ENCODE peak calls at places on chromosomes 2 and 18, in nine cellular contexts. One of them, this sample, is unnamed.

GRCh38 chr2:63058742-63059433 is 8.3 kb downstream of the OTX1 start:
- DNase-seq in substantia nigra: no peak
- DNase-seq in lung: no peak
- DNase-seq in suprapubic skin: no peak
- DNase-seq in astrocyte: no peak
- DNase-seq in coronary artery: no peak
- DNase-seq in psoas muscle: peak; percentile 16
- DNase-seq in WERI-Rb-1: peak; percentile 46
- DNase-seq in right atrium auricular region: no peak
- DNase-seq in this sample: no peak

GRCh38 chr2:86238354-86238753 is 39.1 kb downstream of the MRPL35 start:
- DNase-seq in substantia nigra: no peak
- DNase-seq in lung: no peak
- DNase-seq in suprapubic skin: no peak
- DNase-seq in astrocyte: no peak
- DNase-seq in coronary artery: no peak
- DNase-seq in psoas muscle: no peak
- DNase-seq in WERI-Rb-1: no peak
- DNase-seq in right atrium auricular region: no peak
- DNase-seq in this sample: no peak

GRCh38 chr2:120014231-120014990 is 1.5 kb downstream of the EPB41L5 start:
- DNase-seq in substantia nigra: no peak
- DNase-seq in lung: peak; percentile 34
- DNase-seq in suprapubic skin: no peak
- DNase-seq in astrocyte: peak; percentile 18
- DNase-seq in coronary artery: no peak
- DNase-seq in psoas muscle: no peak
- DNase-seq in WERI-Rb-1: no peak
- DNase-seq in right atrium auricular region: no peak
- DNase-seq in this sample: no peak

GRCh38 chr2:218317232-218317630 is 24.9 kb upstream of the TMBIM1 start:
- DNase-seq in substantia nigra: no peak
- DNase-seq in lung: no peak
- DNase-seq in suprapubic skin: no peak
- DNase-seq in astrocyte: no peak
- DNase-seq in coronary artery: no peak
- DNase-seq in psoas muscle: no peak
- DNase-seq in WERI-Rb-1: no peak
- DNase-seq in right atrium auricular region: no peak
- DNase-seq in this sample: no peak

GRCh38 chr2:157838442-157839161 is 37.5 kb downstream of the ACVR1 start:
- DNase-seq in substantia nigra: peak; percentile 23
- DNase-seq in lung: no peak
- DNase-seq in suprapubic skin: no peak
- DNase-seq in astrocyte: peak; percentile 86
- DNase-seq in coronary artery: no peak
- DNase-seq in psoas muscle: peak; percentile 50
- DNase-seq in WERI-Rb-1: no peak
- DNase-seq in right atrium auricular region: peak; percentile 68
- DNase-seq in this sample: peak; percentile 68

GRCh38 chr18:80145191-80145799 is 36.2 kb downstream of the ADNP2 start:
- DNase-seq in substantia nigra: no peak
- DNase-seq in lung: no peak
- DNase-seq in suprapubic skin: no peak
- DNase-seq in astrocyte: no peak
- DNase-seq in coronary artery: no peak
- DNase-seq in psoas muscle: no peak
- DNase-seq in WERI-Rb-1: no peak
- DNase-seq in right atrium auricular region: no peak
- DNase-seq in this sample: no peak

GRCh38 chr18:72458256-72458655 is 85.9 kb downstream of the CBLN2 start:
- DNase-seq in substantia nigra: no peak
- DNase-seq in lung: no peak
- DNase-seq in suprapubic skin: no peak
- DNase-seq in astrocyte: peak; percentile 70
- DNase-seq in coronary artery: no peak
- DNase-seq in psoas muscle: no peak
- DNase-seq in WERI-Rb-1: no peak
- DNase-seq in right atrium auricular region: no peak
- DNase-seq in this sample: no peak

GRCh38 chr2:234823196-234823876 is 128.5 kb upstream of the SH3BP4 start:
- DNase-seq in substantia nigra: no peak
- DNase-seq in lung: no peak
- DNase-seq in suprapubic skin: no peak
- DNase-seq in astrocyte: peak; percentile 49
- DNase-seq in coronary artery: no peak
- DNase-seq in psoas muscle: peak; percentile 48
- DNase-seq in WERI-Rb-1: no peak
- DNase-seq in right atrium auricular region: peak; percentile 64
- DNase-seq in this sample: no peak

GRCh38 chr2:56812432-56812831 is 628.6 kb downstream of the CCDC85A start:
- DNase-seq in substantia nigra: no peak
- DNase-seq in lung: no peak
- DNase-seq in suprapubic skin: no peak
- DNase-seq in astrocyte: no peak
- DNase-seq in coronary artery: no peak
- DNase-seq in psoas muscle: no peak
- DNase-seq in WERI-Rb-1: no peak
- DNase-seq in right atrium auricular region: no peak
- DNase-seq in this sample: no peak

GRCh38 chr18:38633333-38633732 is 1067.7 kb upstream of the CELF4 start:
- DNase-seq in substantia nigra: no peak
- DNase-seq in lung: no peak
- DNase-seq in suprapubic skin: no peak
- DNase-seq in astrocyte: no peak
- DNase-seq in coronary artery: no peak
- DNase-seq in psoas muscle: no peak
- DNase-seq in WERI-Rb-1: no peak
- DNase-seq in right atrium auricular region: no peak
- DNase-seq in this sample: no peak

GRCh38 chr2:160652236-160652635 is 158.6 kb upstream of the RBMS1 start:
- DNase-seq in substantia nigra: no peak
- DNase-seq in lung: no peak
- DNase-seq in suprapubic skin: no peak
- DNase-seq in astrocyte: peak; percentile 58
- DNase-seq in coronary artery: no peak
- DNase-seq in psoas muscle: no peak
- DNase-seq in WERI-Rb-1: no peak
- DNase-seq in right atrium auricular region: peak; percentile 74
- DNase-seq in this sample: no peak

GRCh38 chr18:43314931-43315330 is 37.6 kb upstream of the SYT4 start:
- DNase-seq in substantia nigra: no peak
- DNase-seq in lung: no peak
- DNase-seq in suprapubic skin: no peak
- DNase-seq in astrocyte: peak; percentile 17
- DNase-seq in coronary artery: no peak
- DNase-seq in psoas muscle: no peak
- DNase-seq in WERI-Rb-1: no peak
- DNase-seq in right atrium auricular region: no peak
- DNase-seq in this sample: no peak

GRCh38 chr2:232028631-232029030 is 67.1 kb downstream of the DIS3L2 start:
- DNase-seq in substantia nigra: no peak
- DNase-seq in lung: no peak
- DNase-seq in suprapubic skin: no peak
- DNase-seq in astrocyte: peak; percentile 30
- DNase-seq in coronary artery: no peak
- DNase-seq in psoas muscle: no peak
- DNase-seq in WERI-Rb-1: no peak
- DNase-seq in right atrium auricular region: no peak
- DNase-seq in this sample: no peak

GRCh38 chr2:11030909-11031308 is 119.2 kb downstream of the KCNF1 start:
- DNase-seq in substantia nigra: no peak
- DNase-seq in lung: no peak
- DNase-seq in suprapubic skin: no peak
- DNase-seq in astrocyte: no peak
- DNase-seq in coronary artery: no peak
- DNase-seq in psoas muscle: no peak
- DNase-seq in WERI-Rb-1: no peak
- DNase-seq in right atrium auricular region: no peak
- DNase-seq in this sample: no peak

DNA sequence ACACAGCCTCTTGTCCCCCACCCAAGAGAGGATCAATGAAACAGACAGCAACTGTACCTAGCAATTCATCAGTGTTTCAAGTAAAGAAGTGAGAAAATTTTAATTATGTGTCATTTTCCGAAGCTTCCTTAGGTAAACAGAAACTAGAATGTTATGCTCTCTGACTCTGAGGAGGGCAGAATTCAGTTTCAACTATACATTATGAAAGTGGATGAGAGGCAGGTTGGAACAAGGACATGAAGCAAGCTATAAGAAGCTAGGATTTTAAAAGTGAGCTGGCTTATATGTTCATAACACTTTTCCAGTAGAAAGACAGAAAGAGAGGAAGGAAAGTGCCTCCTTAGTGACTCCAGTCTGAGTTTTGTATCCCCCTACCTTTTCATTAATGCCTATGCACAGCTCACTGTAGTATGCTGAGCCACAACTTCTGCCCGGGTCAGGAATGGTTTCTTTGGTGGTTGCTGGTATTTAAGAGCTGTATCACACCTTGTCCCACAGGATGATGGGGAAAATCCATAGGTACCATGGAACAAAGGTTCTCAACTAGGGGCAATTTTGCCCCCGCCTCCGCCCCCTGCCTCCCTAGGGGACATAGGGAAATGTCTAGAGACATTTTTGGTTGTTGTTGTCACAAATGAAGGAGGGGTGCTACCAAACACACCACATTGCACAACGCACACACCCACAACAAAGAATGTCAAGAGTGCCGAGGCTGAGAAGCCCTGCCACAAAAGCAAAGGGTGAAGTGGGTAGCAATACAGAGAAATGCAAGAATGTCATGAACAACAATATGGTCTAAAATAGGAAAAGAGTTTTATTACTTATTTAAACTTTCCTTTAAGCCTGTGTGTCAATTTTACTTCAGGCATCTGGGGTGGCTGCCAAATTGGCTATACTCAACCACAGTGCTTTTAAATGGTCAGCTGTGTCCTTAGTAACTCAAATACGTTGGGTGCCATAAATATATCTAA is 161.0 kb upstream of the ZFP36L2 start:
- DNase-seq in substantia nigra: no peak
- DNase-seq in lung: peak; percentile 44
- DNase-seq in suprapubic skin: no peak
- DNase-seq in astrocyte: peak; percentile 40
- DNase-seq in coronary artery: no peak
- DNase-seq in psoas muscle: no peak
- DNase-seq in WERI-Rb-1: no peak
- DNase-seq in right atrium auricular region: no peak
- DNase-seq in this sample: no peak
- H3K27ac ChIP-seq in substantia nigra: no peak overlapping the region
- H3K27ac ChIP-seq in lung: peak overlapping the region; percentile 65
- H3K27ac ChIP-seq in suprapubic skin: no peak overlapping the region
- H3K27ac ChIP-seq in astrocyte: no peak overlapping the region
- H3K27ac ChIP-seq in coronary artery: no peak overlapping the region
- H3K27ac ChIP-seq in psoas muscle: peak overlapping the region; percentile 57
- H3K27ac ChIP-seq in WERI-Rb-1: no peak overlapping the region
- H3K27ac ChIP-seq in right atrium auricular region: no peak overlapping the region
- H3K27ac ChIP-seq in this sample: no peak overlapping the region

GRCh38 chr2:42254186-42254911 is 85.2 kb downstream of the EML4 start:
- DNase-seq in substantia nigra: no peak
- DNase-seq in lung: no peak
- DNase-seq in suprapubic skin: no peak
- DNase-seq in astrocyte: no peak
- DNase-seq in coronary artery: no peak
- DNase-seq in psoas muscle: no peak
- DNase-seq in WERI-Rb-1: no peak
- DNase-seq in right atrium auricular region: no peak
- DNase-seq in this sample: no peak
- H3K27ac ChIP-seq in substantia nigra: no peak overlapping the region
- H3K27ac ChIP-seq in lung: no peak overlapping the region
- H3K27ac ChIP-seq in suprapubic skin: no peak overlapping the region
- H3K27ac ChIP-seq in astrocyte: no peak overlapping the region
- H3K27ac ChIP-seq in coronary artery: no peak overlapping the region
- H3K27ac ChIP-seq in psoas muscle: no peak overlapping the region
- H3K27ac ChIP-seq in WERI-Rb-1: no peak overlapping the region
- H3K27ac ChIP-seq in right atrium auricular region: no peak overlapping the region
- H3K27ac ChIP-seq in this sample: no peak overlapping the region

DNA sequence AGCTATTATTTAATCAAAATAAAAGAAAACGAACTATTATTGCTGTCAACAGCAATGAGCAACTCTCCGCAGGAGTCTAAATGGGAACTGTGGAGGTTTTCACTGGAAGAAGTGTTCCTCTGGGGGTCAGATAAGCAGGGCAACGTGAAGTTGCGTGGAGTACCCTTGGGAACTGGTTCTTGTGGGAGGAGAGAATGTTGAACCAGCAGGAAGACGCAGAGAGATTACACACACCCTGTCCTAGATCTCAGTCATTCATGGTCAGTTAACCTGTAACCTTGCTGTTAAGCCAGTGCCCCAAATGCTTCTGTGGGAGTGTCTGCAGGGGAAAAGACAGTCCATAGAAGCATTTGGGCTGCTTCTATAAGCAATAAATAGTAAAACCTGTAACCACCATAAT is 20.4 kb upstream of the CABLES1 start:
- DNase-seq in substantia nigra: no peak
- DNase-seq in lung: no peak
- DNase-seq in suprapubic skin: no peak
- DNase-seq in astrocyte: no peak
- DNase-seq in coronary artery: no peak
- DNase-seq in psoas muscle: no peak
- DNase-seq in WERI-Rb-1: no peak
- DNase-seq in right atrium auricular region: no peak
- DNase-seq in this sample: no peak
- H3K27ac ChIP-seq in substantia nigra: no peak overlapping the region
- H3K27ac ChIP-seq in lung: peak overlapping the region; percentile 64
- H3K27ac ChIP-seq in suprapubic skin: peak overlapping the region; percentile 32
- H3K27ac ChIP-seq in astrocyte: peak overlapping the region; percentile 41
- H3K27ac ChIP-seq in coronary artery: peak overlapping the region; percentile 34
- H3K27ac ChIP-seq in psoas muscle: no peak overlapping the region
- H3K27ac ChIP-seq in WERI-Rb-1: no peak overlapping the region
- H3K27ac ChIP-seq in right atrium auricular region: no peak overlapping the region
- H3K27ac ChIP-seq in this sample: no peak overlapping the region

DNA sequence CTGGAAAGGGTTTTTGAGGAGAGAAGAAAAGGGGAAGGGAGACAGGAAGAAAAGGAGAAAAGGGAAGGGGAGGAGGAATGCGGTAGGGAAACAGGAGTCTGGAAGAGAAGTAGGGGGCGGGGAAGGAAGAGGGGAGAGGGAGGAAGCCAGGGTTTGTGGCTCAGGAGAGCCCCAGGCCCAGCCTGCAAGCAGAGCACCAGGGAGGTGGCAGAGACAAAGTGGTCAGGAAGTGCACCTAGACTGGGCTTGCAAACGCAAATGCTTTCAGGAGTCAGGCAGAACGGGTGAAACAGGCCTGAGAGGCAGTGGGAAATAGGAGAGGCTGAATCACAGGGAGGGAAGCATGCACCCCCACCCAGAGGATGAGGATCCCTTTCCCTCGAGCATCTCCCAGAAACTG is 88.6 kb upstream of the SP3 start:
- DNase-seq in substantia nigra: no peak
- DNase-seq in lung: no peak
- DNase-seq in suprapubic skin: no peak
- DNase-seq in astrocyte: no peak
- DNase-seq in coronary artery: no peak
- DNase-seq in psoas muscle: no peak
- DNase-seq in WERI-Rb-1: no peak
- DNase-seq in right atrium auricular region: no peak
- DNase-seq in this sample: no peak
- H3K27ac ChIP-seq in substantia nigra: no peak overlapping the region
- H3K27ac ChIP-seq in lung: no peak overlapping the region
- H3K27ac ChIP-seq in suprapubic skin: no peak overlapping the region
- H3K27ac ChIP-seq in astrocyte: no peak overlapping the region
- H3K27ac ChIP-seq in coronary artery: no peak overlapping the region
- H3K27ac ChIP-seq in psoas muscle: no peak overlapping the region
- H3K27ac ChIP-seq in WERI-Rb-1: peak overlapping the region; percentile 37
- H3K27ac ChIP-seq in right atrium auricular region: no peak overlapping the region
- H3K27ac ChIP-seq in this sample: no peak overlapping the region

This sample was measured in HCT116.